ENCODE peak calls at places on chromosomes 1 and 21, in four cellular contexts. One of them, this sample, is unnamed.

GRCh38 chr1:206715120-206715519 is 30.4 kb downstream of the MAPKAPK2 start:
- DNase-seq in iris pigment epithelial cell: no peak
- DNase-seq in progenitor cell of endocrine pancreas: no peak
- DNase-seq in GM23248: no peak
- DNase-seq in this sample: no peak

GRCh38 chr1:96536576-96536975 is 185.0 kb upstream of the PTBP2 start:
- DNase-seq in iris pigment epithelial cell: no peak
- DNase-seq in progenitor cell of endocrine pancreas: no peak
- DNase-seq in GM23248: peak; percentile 77
- DNase-seq in this sample: no peak

GRCh38 chr1:167136191-167136614 is 42.3 kb downstream of the STYXL2 start:
- DNase-seq in iris pigment epithelial cell: peak; percentile 79
- DNase-seq in progenitor cell of endocrine pancreas: no peak
- DNase-seq in GM23248: peak; percentile 48
- DNase-seq in this sample: no peak

GRCh38 chr1:179369751-179370341 is 4.1 kb downstream of the AXDND1 start:
- DNase-seq in iris pigment epithelial cell: peak; percentile 69
- DNase-seq in progenitor cell of endocrine pancreas: no peak
- DNase-seq in GM23248: peak; percentile 79
- DNase-seq in this sample: no peak

GRCh38 chr1:77686784-77687518 is 4.5 kb upstream of the ZZZ3 start:
- DNase-seq in iris pigment epithelial cell: no peak
- DNase-seq in progenitor cell of endocrine pancreas: no peak
- DNase-seq in GM23248: no peak
- DNase-seq in this sample: no peak

GRCh38 chr1:18575620-18576019 is 55.0 kb upstream of the PAX7 start:
- DNase-seq in iris pigment epithelial cell: peak; percentile 17
- DNase-seq in progenitor cell of endocrine pancreas: peak; percentile 72
- DNase-seq in GM23248: peak; percentile 49
- DNase-seq in this sample: no peak

GRCh38 chr1:30451532-30452125 is 271.8 kb downstream of the MATN1 start:
- DNase-seq in iris pigment epithelial cell: no peak
- DNase-seq in progenitor cell of endocrine pancreas: peak; percentile 7
- DNase-seq in GM23248: no peak
- DNase-seq in this sample: no peak

GRCh38 chr1:97904528-97904927 is 16.3 kb downstream of the DPYD start:
- DNase-seq in iris pigment epithelial cell: peak; percentile 87
- DNase-seq in progenitor cell of endocrine pancreas: no peak
- DNase-seq in GM23248: peak; percentile 74
- DNase-seq in this sample: no peak

GRCh38 chr1:39954261-39954869 is 580 bp upstream of the MFSD2A start:
- DNase-seq in iris pigment epithelial cell: no peak
- DNase-seq in progenitor cell of endocrine pancreas: no peak
- DNase-seq in GM23248: peak; percentile 34
- DNase-seq in this sample: peak; percentile 39

GRCh38 chr1:33459766-33460543 is 12.5 kb upstream of the ZSCAN20 start:
- DNase-seq in iris pigment epithelial cell: peak; percentile 43
- DNase-seq in progenitor cell of endocrine pancreas: no peak
- DNase-seq in GM23248: peak; percentile 92
- DNase-seq in this sample: peak; percentile 46

GRCh38 chr1:80099713-80100112 is 1093.2 kb upstream of the ADGRL4 start:
- DNase-seq in iris pigment epithelial cell: no peak
- DNase-seq in progenitor cell of endocrine pancreas: no peak
- DNase-seq in GM23248: no peak
- DNase-seq in this sample: no peak

GRCh38 chr1:180237850-180238476 is 7.9 kb downstream of the LHX4 start:
- DNase-seq in iris pigment epithelial cell: no peak
- DNase-seq in progenitor cell of endocrine pancreas: no peak
- DNase-seq in GM23248: no peak
- DNase-seq in this sample: no peak

GRCh38 chr1:154974086-154974807 is at the start of gene CKS1B:
- DNase-seq in iris pigment epithelial cell: peak; percentile 100
- DNase-seq in progenitor cell of endocrine pancreas: peak; percentile 90
- DNase-seq in GM23248: peak; percentile 100
- DNase-seq in this sample: peak; percentile 98

GRCh38 chr1:167676916-167677848 is 44.6 kb upstream of the MPZL1 start:
- DNase-seq in iris pigment epithelial cell: no peak
- DNase-seq in progenitor cell of endocrine pancreas: no peak
- DNase-seq in GM23248: no peak
- DNase-seq in this sample: no peak

GRCh38 chr21:33116669-33117267 is 46.8 kb downstream of the OLIG1 start:
- DNase-seq in iris pigment epithelial cell: no peak
- DNase-seq in progenitor cell of endocrine pancreas: no peak
- DNase-seq in GM23248: no peak
- DNase-seq in this sample: no peak

GRCh38 chr1:33825506-33825905 is 38.4 kb upstream of the HMGB4 start:
- DNase-seq in iris pigment epithelial cell: no peak
- DNase-seq in progenitor cell of endocrine pancreas: no peak
- DNase-seq in GM23248: no peak
- DNase-seq in this sample: no peak

GRCh38 chr1:218336353-218336752 is 8.8 kb upstream of the TGFB2 start:
- DNase-seq in iris pigment epithelial cell: no peak
- DNase-seq in progenitor cell of endocrine pancreas: no peak
- DNase-seq in GM23248: peak; percentile 33
- DNase-seq in this sample: no peak

GRCh38 chr1:201019321-201019977 is 4.1 kb downstream of the KIF21B start:
- DNase-seq in iris pigment epithelial cell: peak; percentile 74
- DNase-seq in progenitor cell of endocrine pancreas: no peak
- DNase-seq in GM23248: peak; percentile 42
- DNase-seq in this sample: peak; percentile 40

GRCh38 chr1:223419115-223419514 is 25.9 kb downstream of the CCDC185 start:
- DNase-seq in iris pigment epithelial cell: no peak
- DNase-seq in progenitor cell of endocrine pancreas: no peak
- DNase-seq in GM23248: no peak
- DNase-seq in this sample: no peak

GRCh38 chr1:53071167-53071865 is 9.3 kb downstream of the PODN start:
- DNase-seq in iris pigment epithelial cell: no peak
- DNase-seq in progenitor cell of endocrine pancreas: peak; percentile 7
- DNase-seq in GM23248: no peak
- DNase-seq in this sample: peak; percentile 11

GRCh38 chr21:46557919-46558392 is 46.9 kb downstream of the S100B start:
- DNase-seq in iris pigment epithelial cell: no peak
- DNase-seq in progenitor cell of endocrine pancreas: no peak
- DNase-seq in GM23248: no peak
- DNase-seq in this sample: no peak

GRCh38 chr1:24901791-24902470 is 28.1 kb downstream of the RUNX3 start:
- DNase-seq in iris pigment epithelial cell: no peak
- DNase-seq in progenitor cell of endocrine pancreas: no peak
- DNase-seq in GM23248: no peak
- DNase-seq in this sample: no peak

GRCh38 chr1:172777767-172778166 is 118.9 kb downstream of the FASLG start:
- DNase-seq in iris pigment epithelial cell: no peak
- DNase-seq in progenitor cell of endocrine pancreas: no peak
- DNase-seq in GM23248: no peak
- DNase-seq in this sample: no peak

GRCh38 chr1:6782151-6782550 is 3.1 kb upstream of the CAMTA1 start:
- DNase-seq in iris pigment epithelial cell: no peak
- DNase-seq in progenitor cell of endocrine pancreas: no peak
- DNase-seq in GM23248: no peak
- DNase-seq in this sample: no peak

GRCh38 chr1:242524571-242525359 is at the start of gene PLD5:
- DNase-seq in iris pigment epithelial cell: peak; percentile 3
- DNase-seq in progenitor cell of endocrine pancreas: peak; percentile 16
- DNase-seq in GM23248: peak; percentile 17
- DNase-seq in this sample: no peak

GRCh38 chr21:44484498-44485253 is 29.4 kb downstream of the LRRC3 start:
- DNase-seq in iris pigment epithelial cell: no peak
- DNase-seq in progenitor cell of endocrine pancreas: no peak
- DNase-seq in GM23248: no peak
- DNase-seq in this sample: no peak

GRCh38 chr1:22739648-22740385 is 29.2 kb downstream of the EPHB2 start:
- DNase-seq in iris pigment epithelial cell: peak; percentile 90
- DNase-seq in progenitor cell of endocrine pancreas: no peak
- DNase-seq in GM23248: peak; percentile 97
- DNase-seq in this sample: no peak

GRCh38 chr1:32754282-32755097 is 51.9 kb upstream of the SYNC start:
- DNase-seq in iris pigment epithelial cell: peak; percentile 35
- DNase-seq in progenitor cell of endocrine pancreas: peak; percentile 52
- DNase-seq in GM23248: peak; percentile 59
- DNase-seq in this sample: no peak

GRCh38 chr1:153441238-153441755 is 19.2 kb downstream of the S100A7 start:
- DNase-seq in iris pigment epithelial cell: no peak
- DNase-seq in progenitor cell of endocrine pancreas: no peak
- DNase-seq in GM23248: no peak
- DNase-seq in this sample: no peak

GRCh38 chr1:108592030-108592759 is 32.3 kb downstream of the EEIG2 start:
- DNase-seq in iris pigment epithelial cell: peak; percentile 68
- DNase-seq in progenitor cell of endocrine pancreas: no peak
- DNase-seq in GM23248: no peak
- DNase-seq in this sample: no peak

GRCh38 chr1:192563129-192563528 is 12.4 kb upstream of the RGS1 start:
- DNase-seq in iris pigment epithelial cell: no peak
- DNase-seq in progenitor cell of endocrine pancreas: no peak
- DNase-seq in GM23248: no peak
- DNase-seq in this sample: no peak

GRCh38 chr1:5477716-5478115 is 514.5 kb downstream of the NPHP4 start:
- DNase-seq in iris pigment epithelial cell: no peak
- DNase-seq in progenitor cell of endocrine pancreas: no peak
- DNase-seq in GM23248: no peak
- DNase-seq in this sample: no peak

GRCh38 chr1:52636701-52637695 is 4.0 kb downstream of the SHISAL2A start:
- DNase-seq in iris pigment epithelial cell: no peak
- DNase-seq in progenitor cell of endocrine pancreas: no peak
- DNase-seq in GM23248: no peak
- DNase-seq in this sample: no peak

This sample was measured in heart left ventricle.